ENCODE peak calls at places on chromosomes 13 and 19, in four cellular contexts. T, U, F and V are unnamed samples.

GRCh38 chr13:107301724-107302374 is 733.9 kb upstream of the ARGLU1 start:
- DNase-seq in T (no peak), U (no peak), F (no peak), V (no peak)

GRCh38 chr13:78137404-78138142 is 218.9 kb upstream of the EDNRB start:
- DNase-seq in T (peak), U (peak), F (no peak), V (peak)

GRCh38 chr19:41711376-41712261 is 3.2 kb downstream of the CEACAM5 start:
- DNase-seq in T (no peak), U (no peak), F (no peak), V (no peak)

GRCh38 chr19:39401549-39402416 is 4.9 kb upstream of the ZFP36 start:
- DNase-seq in T (peak), U (peak), F (peak), V (peak)

GRCh38 chr13:107962209-107962608 is 253.1 kb downstream of the LIG4 start:
- DNase-seq in T (no peak), U (no peak), F (no peak), V (no peak)

GRCh38 chr13:22107549-22107948 is 436.7 kb downstream of the FGF9 start:
- DNase-seq in T (no peak), U (no peak), F (no peak), V (no peak)

GRCh38 chr13:97727991-97728390 is 225.5 kb upstream of the IPO5 start:
- DNase-seq in T (no peak), U (no peak), F (no peak), V (no peak)

GRCh38 chr13:110382229-110382628 is 75.1 kb downstream of the COL4A2 start:
- DNase-seq in T (no peak), U (no peak), F (no peak), V (no peak)

GRCh38 chr13:107434347-107434746 is 781.0 kb downstream of the LIG4 start:
- DNase-seq in T (no peak), U (no peak), F (no peak), V (no peak)